ENCODE peak calls at places on chromosomes 4 and X, in eight cellular contexts. One of them, this sample, is unnamed.

GRCh38 chr4:6474053-6474568 is 1.7 kb upstream of the PPP2R2C start:
- DNase-seq in Peyer's patch: no peak
- DNase-seq in mammary epithelial cell: no peak
- DNase-seq in tibial artery: no peak
- DNase-seq in RWPE1: no peak
- DNase-seq in A549: peak; percentile 56
- DNase-seq in HFF-Myc: no peak
- DNase-seq in fibroblast of villous mesenchyme: no peak
- DNase-seq in this sample: peak; percentile 19

GRCh38 chr4:4752576-4753401 is 106.7 kb upstream of the MSX1 start:
- DNase-seq in A549: no peak
- DNase-seq in HFF-Myc: peak; percentile 59
- DNase-seq in tibial artery: no peak
- DNase-seq in RWPE1: no peak
- DNase-seq in mammary epithelial cell: no peak
- DNase-seq in Peyer's patch: no peak
- DNase-seq in fibroblast of villous mesenchyme: peak; percentile 91
- DNase-seq in this sample: no peak

GRCh38 chr4:3440979-3441500 is 728 bp upstream of the HGFAC start:
- DNase-seq in A549: no peak
- DNase-seq in tibial artery: no peak
- DNase-seq in HFF-Myc: no peak
- DNase-seq in fibroblast of villous mesenchyme: no peak
- DNase-seq in mammary epithelial cell: peak; percentile 17
- DNase-seq in RWPE1: peak; percentile 42
- DNase-seq in Peyer's patch: no peak
- DNase-seq in this sample: no peak

GRCh38 chr4:143531368-143531767 is 17.9 kb downstream of the SMARCA5 start:
- DNase-seq in HFF-Myc: no peak
- DNase-seq in A549: peak; percentile 4
- DNase-seq in fibroblast of villous mesenchyme: no peak
- DNase-seq in tibial artery: no peak
- DNase-seq in mammary epithelial cell: no peak
- DNase-seq in Peyer's patch: no peak
- DNase-seq in RWPE1: no peak
- DNase-seq in this sample: peak; percentile 36

GRCh38 chr4:13546855-13547562 is 2.7 kb upstream of the NKX3-2 start:
- DNase-seq in mammary epithelial cell: no peak
- DNase-seq in HFF-Myc: no peak
- DNase-seq in tibial artery: no peak
- DNase-seq in RWPE1: no peak
- DNase-seq in Peyer's patch: no peak
- DNase-seq in fibroblast of villous mesenchyme: no peak
- DNase-seq in A549: no peak
- DNase-seq in this sample: no peak

GRCh38 chr4:169208090-169208455 is 62.7 kb downstream of the SH3RF1 start:
- DNase-seq in HFF-Myc: no peak
- DNase-seq in mammary epithelial cell: no peak
- DNase-seq in A549: no peak
- DNase-seq in RWPE1: no peak
- DNase-seq in tibial artery: no peak
- DNase-seq in fibroblast of villous mesenchyme: peak; percentile 72
- DNase-seq in Peyer's patch: no peak
- DNase-seq in this sample: no peak

GRCh38 chr4:53022162-53023100 is 160.3 kb downstream of the RASL11B start:
- DNase-seq in HFF-Myc: no peak
- DNase-seq in tibial artery: no peak
- DNase-seq in A549: no peak
- DNase-seq in mammary epithelial cell: no peak
- DNase-seq in Peyer's patch: no peak
- DNase-seq in fibroblast of villous mesenchyme: no peak
- DNase-seq in RWPE1: no peak
- DNase-seq in this sample: no peak

GRCh38 chrX:107715331-107716044 is 60.1 kb downstream of the TSC22D3 start:
- DNase-seq in RWPE1: no peak
- DNase-seq in A549: no peak
- DNase-seq in tibial artery: no peak
- DNase-seq in Peyer's patch: no peak
- DNase-seq in fibroblast of villous mesenchyme: no peak
- DNase-seq in mammary epithelial cell: peak; percentile 69
- DNase-seq in HFF-Myc: no peak
- DNase-seq in this sample: peak; percentile 45

GRCh38 chr4:13706130-13706529 is 78.6 kb upstream of the BOD1L1 start:
- DNase-seq in RWPE1: peak; percentile 50
- DNase-seq in HFF-Myc: no peak
- DNase-seq in mammary epithelial cell: peak; percentile 85
- DNase-seq in tibial artery: no peak
- DNase-seq in fibroblast of villous mesenchyme: no peak
- DNase-seq in Peyer's patch: no peak
- DNase-seq in A549: no peak
- DNase-seq in this sample: no peak

GRCh38 chrX:152926279-152926678 is 28.4 kb downstream of the ZNF185 start:
- DNase-seq in RWPE1: peak; percentile 69
- DNase-seq in HFF-Myc: peak; percentile 73
- DNase-seq in A549: peak; percentile 64
- DNase-seq in tibial artery: no peak
- DNase-seq in fibroblast of villous mesenchyme: peak; percentile 49
- DNase-seq in mammary epithelial cell: peak; percentile 68
- DNase-seq in Peyer's patch: peak; percentile 21
- DNase-seq in this sample: peak; percentile 58

GRCh38 chrX:53281321-53281822 is at the start of gene IQSEC2:
- DNase-seq in RWPE1: peak; percentile 68
- DNase-seq in A549: peak; percentile 79
- DNase-seq in mammary epithelial cell: peak; percentile 71
- DNase-seq in tibial artery: peak; percentile 80
- DNase-seq in HFF-Myc: no peak
- DNase-seq in Peyer's patch: no peak
- DNase-seq in fibroblast of villous mesenchyme: peak; percentile 80
- DNase-seq in this sample: peak; percentile 82

GRCh38 chr4:39812500-39812899 is 114.6 kb downstream of the UBE2K start:
- DNase-seq in mammary epithelial cell: no peak
- DNase-seq in HFF-Myc: no peak
- DNase-seq in fibroblast of villous mesenchyme: no peak
- DNase-seq in Peyer's patch: no peak
- DNase-seq in tibial artery: no peak
- DNase-seq in RWPE1: no peak
- DNase-seq in A549: no peak
- DNase-seq in this sample: no peak

GRCh38 chrX:119488749-119489148 is 20.5 kb downstream of the SLC25A5 start:
- DNase-seq in tibial artery: peak; percentile 38
- DNase-seq in mammary epithelial cell: no peak
- DNase-seq in A549: peak; percentile 81
- DNase-seq in HFF-Myc: no peak
- DNase-seq in RWPE1: no peak
- DNase-seq in fibroblast of villous mesenchyme: peak; percentile 47
- DNase-seq in Peyer's patch: peak; percentile 60
- DNase-seq in this sample: peak; percentile 69

GRCh38 chr4:187617117-187617516 is 378.5 kb upstream of the ZFP42 start:
- DNase-seq in HFF-Myc: no peak
- DNase-seq in fibroblast of villous mesenchyme: peak; percentile 38
- DNase-seq in Peyer's patch: no peak
- DNase-seq in A549: no peak
- DNase-seq in RWPE1: no peak
- DNase-seq in mammary epithelial cell: no peak
- DNase-seq in tibial artery: no peak
- DNase-seq in this sample: peak; percentile 22

GRCh38 chr4:13627185-13627605 is 330 bp downstream of the BOD1L1 start:
- DNase-seq in A549: no peak
- DNase-seq in fibroblast of villous mesenchyme: peak; percentile 23
- DNase-seq in HFF-Myc: no peak
- DNase-seq in Peyer's patch: peak; percentile 32
- DNase-seq in tibial artery: no peak
- DNase-seq in mammary epithelial cell: no peak
- DNase-seq in RWPE1: peak; percentile 9
- DNase-seq in this sample: no peak

GRCh38 chr4:121277194-121278105 is 103.4 kb downstream of the QRFPR start:
- DNase-seq in Peyer's patch: no peak
- DNase-seq in RWPE1: peak; percentile 13
- DNase-seq in fibroblast of villous mesenchyme: no peak
- DNase-seq in mammary epithelial cell: peak; percentile 11
- DNase-seq in A549: peak; percentile 48
- DNase-seq in tibial artery: no peak
- DNase-seq in HFF-Myc: no peak
- DNase-seq in this sample: no peak

GRCh38 chr4:186537843-186538521 is 17.4 kb downstream of the MTNR1A start:
- DNase-seq in Peyer's patch: no peak
- DNase-seq in mammary epithelial cell: no peak
- DNase-seq in A549: no peak
- DNase-seq in HFF-Myc: no peak
- DNase-seq in RWPE1: no peak
- DNase-seq in tibial artery: no peak
- DNase-seq in fibroblast of villous mesenchyme: no peak
- DNase-seq in this sample: no peak

GRCh38 chr4:38526412-38526811 is 137.6 kb upstream of the KLF3 start:
- DNase-seq in RWPE1: no peak
- DNase-seq in fibroblast of villous mesenchyme: no peak
- DNase-seq in tibial artery: no peak
- DNase-seq in mammary epithelial cell: no peak
- DNase-seq in A549: no peak
- DNase-seq in HFF-Myc: no peak
- DNase-seq in Peyer's patch: no peak
- DNase-seq in this sample: no peak

GRCh38 chr4:173852775-173853174 is 322.7 kb upstream of the HAND2 start:
- DNase-seq in mammary epithelial cell: no peak
- DNase-seq in RWPE1: no peak
- DNase-seq in HFF-Myc: no peak
- DNase-seq in A549: no peak
- DNase-seq in fibroblast of villous mesenchyme: no peak
- DNase-seq in Peyer's patch: no peak
- DNase-seq in tibial artery: no peak
- DNase-seq in this sample: no peak

GRCh38 chr4:3062466-3062865 is 11.9 kb downstream of the HTT-AS start:
- DNase-seq in mammary epithelial cell: no peak
- DNase-seq in A549: no peak
- DNase-seq in RWPE1: no peak
- DNase-seq in Peyer's patch: no peak
- DNase-seq in tibial artery: no peak
- DNase-seq in HFF-Myc: no peak
- DNase-seq in fibroblast of villous mesenchyme: peak; percentile 91
- DNase-seq in this sample: peak; percentile 83

GRCh38 chrX:42020225-42020624 is 96.9 kb upstream of the CASK start:
- DNase-seq in Peyer's patch: no peak
- DNase-seq in HFF-Myc: no peak
- DNase-seq in mammary epithelial cell: no peak
- DNase-seq in tibial artery: no peak
- DNase-seq in RWPE1: no peak
- DNase-seq in fibroblast of villous mesenchyme: no peak
- DNase-seq in A549: no peak
- DNase-seq in this sample: no peak

DNA sequence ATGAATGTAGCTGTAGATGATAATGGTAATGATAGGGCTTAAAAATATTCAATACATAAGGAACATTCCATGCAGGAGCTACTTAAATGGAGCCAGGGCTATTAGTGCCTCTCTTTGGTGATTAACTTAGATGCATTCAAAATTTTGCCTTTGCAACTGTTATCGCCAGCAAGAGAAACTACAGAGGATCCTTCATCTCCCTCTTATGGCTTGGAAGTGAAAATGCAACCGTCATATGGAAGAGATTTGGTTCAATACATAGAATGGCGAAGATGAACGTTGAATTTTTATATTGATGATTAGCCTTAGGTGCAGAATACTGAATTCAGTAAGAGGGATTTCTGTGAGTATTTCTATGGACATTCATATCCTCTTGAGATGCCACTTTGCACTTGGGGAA is 134.5 kb upstream of the NLGN4X start:
- DNase-seq in tibial artery: no peak
- DNase-seq in A549: no peak
- DNase-seq in Peyer's patch: no peak
- DNase-seq in HFF-Myc: no peak
- DNase-seq in mammary epithelial cell: peak; percentile 1
- DNase-seq in fibroblast of villous mesenchyme: no peak
- DNase-seq in RWPE1: no peak
- DNase-seq in this sample: no peak
- TF ChIP-seq CTCF in tibial artery: no peak
- TF ChIP-seq CTCF in A549: no peak
- TF ChIP-seq CTCF in Peyer's patch: no peak
- TF ChIP-seq CTCF in HFF-Myc: no peak
- TF ChIP-seq CTCF in mammary epithelial cell: peak; percentile 2
- TF ChIP-seq CTCF in fibroblast of villous mesenchyme: no peak
- TF ChIP-seq CTCF in RWPE1: no peak
- TF ChIP-seq CTCF in this sample: no peak

DNA sequence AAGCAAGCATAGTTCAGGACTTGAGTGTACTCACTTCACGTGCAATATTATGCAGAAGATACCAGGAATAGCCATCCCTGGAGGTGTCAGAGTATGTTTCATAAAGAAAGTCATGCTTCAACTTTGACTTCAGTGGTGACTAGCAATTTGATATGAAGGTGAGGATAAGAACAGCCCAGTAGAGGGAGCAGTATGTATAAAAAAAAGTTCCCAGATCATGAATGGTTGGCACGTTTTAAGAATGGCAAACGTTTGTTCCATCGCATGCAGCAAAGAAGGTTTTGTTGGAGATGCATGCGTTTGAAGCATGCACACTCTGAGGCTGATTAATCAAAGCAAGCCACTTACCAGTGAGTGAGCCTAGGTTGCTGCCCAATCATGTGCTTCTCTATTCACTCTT is 33.5 kb upstream of the SLITRK4 start:
- DNase-seq in HFF-Myc: no peak
- DNase-seq in mammary epithelial cell: peak; percentile 24
- DNase-seq in RWPE1: peak; percentile 1
- DNase-seq in A549: no peak
- DNase-seq in fibroblast of villous mesenchyme: peak; percentile 7
- DNase-seq in Peyer's patch: no peak
- DNase-seq in tibial artery: no peak
- DNase-seq in this sample: peak; percentile 26
- TF ChIP-seq CTCF in HFF-Myc: no peak
- TF ChIP-seq CTCF in mammary epithelial cell: peak; percentile 43
- TF ChIP-seq CTCF in RWPE1: peak; percentile 26
- TF ChIP-seq CTCF in A549: no peak
- TF ChIP-seq CTCF in fibroblast of villous mesenchyme: peak; percentile 13
- TF ChIP-seq CTCF in Peyer's patch: no peak
- TF ChIP-seq CTCF in tibial artery: no peak
- TF ChIP-seq CTCF in this sample: peak; percentile 30

DNA sequence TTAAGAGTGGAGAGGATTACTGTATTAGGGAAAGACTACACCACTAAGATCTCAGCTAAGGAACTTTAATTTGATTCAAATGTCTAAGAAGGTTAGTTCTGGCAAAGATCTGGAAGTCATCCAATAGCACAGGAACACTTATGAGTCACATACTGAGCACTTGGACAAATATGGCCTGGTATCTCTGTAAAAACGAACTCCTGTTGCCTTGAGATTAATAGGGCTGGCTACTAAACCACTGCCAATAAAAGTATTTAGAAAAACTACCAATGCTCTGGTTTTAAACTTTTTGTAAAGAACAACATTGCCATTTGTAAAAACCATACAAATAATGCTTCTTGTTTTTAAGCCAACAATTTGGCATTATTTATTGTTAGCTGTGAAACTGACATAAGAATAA is 70.5 kb downstream of the SEC24D start:
- DNase-seq in HFF-Myc: peak; percentile 99
- DNase-seq in mammary epithelial cell: peak; percentile 84
- DNase-seq in Peyer's patch: no peak
- DNase-seq in tibial artery: no peak
- DNase-seq in RWPE1: peak; percentile 75
- DNase-seq in fibroblast of villous mesenchyme: peak; percentile 96
- DNase-seq in A549: peak; percentile 32
- DNase-seq in this sample: peak; percentile 96
- TF ChIP-seq CTCF in HFF-Myc: no peak
- TF ChIP-seq CTCF in mammary epithelial cell: no peak
- TF ChIP-seq CTCF in Peyer's patch: no peak
- TF ChIP-seq CTCF in tibial artery: no peak
- TF ChIP-seq CTCF in RWPE1: no peak
- TF ChIP-seq CTCF in fibroblast of villous mesenchyme: no peak
- TF ChIP-seq CTCF in A549: no peak
- TF ChIP-seq CTCF in this sample: no peak

GRCh38 chr4:83124079-83124780 is 9.7 kb upstream of the PLAC8 start:
- DNase-seq in mammary epithelial cell: no peak
- DNase-seq in fibroblast of villous mesenchyme: no peak
- DNase-seq in tibial artery: peak; percentile 25
- DNase-seq in RWPE1: no peak
- DNase-seq in A549: no peak
- DNase-seq in HFF-Myc: no peak
- DNase-seq in Peyer's patch: peak; percentile 44
- DNase-seq in this sample: peak; percentile 40
- TF ChIP-seq CTCF in mammary epithelial cell: no peak
- TF ChIP-seq CTCF in fibroblast of villous mesenchyme: no peak
- TF ChIP-seq CTCF in tibial artery: no peak
- TF ChIP-seq CTCF in RWPE1: no peak
- TF ChIP-seq CTCF in A549: no peak
- TF ChIP-seq CTCF in HFF-Myc: no peak
- TF ChIP-seq CTCF in Peyer's patch: no peak
- TF ChIP-seq CTCF in this sample: no peak